ENCODE peak calls at places on chromosomes 6 and 20, in six cellular contexts. D is neural crest cell; G is cardiac muscle cell; S is Karpas-422; F is NAMALWA; M is stimulated activated CD8-positive, alpha-beta memory T cell treated with anti-CD3 and anti-CD28 coated beads, Interleukin-12 subunit alpha, Interleukin-12 subunit beta, amount 100 ng/mL, for 1 hour. P is an unnamed sample.

GRCh38 chr20:24651171-24651972 is 181.9 kb downstream of the SYNDIG1 start:
- DNase-seq in G (no peak), D (no peak), M (no peak), S (peak), F (no peak), P (no peak)

GRCh38 chr20:23126281-23127061 is 40.3 kb upstream of the CD93 start:
- DNase-seq in G (no peak), F (no peak), S (peak), M (no peak), D (no peak), P (no peak)

GRCh38 chr6:52576392-52577021 is 353 bp downstream of the TRAM2 start:
- DNase-seq in G (no peak), D (peak), F (peak), S (peak), M (no peak), P (no peak)

GRCh38 chr20:49318430-49319203 is 40.8 kb upstream of the ZNFX1 start:
- DNase-seq in G (peak), F (no peak), D (no peak), S (no peak), M (no peak), P (no peak)

GRCh38 chr20:38226553-38226952 is 34.0 kb downstream of the KIAA1755 start:
- DNase-seq in G (no peak), M (no peak), D (no peak), F (no peak), S (no peak), P (no peak)

GRCh38 chr6:88492824-88493223 is 326.7 kb upstream of the CNR1 start:
- DNase-seq in F (peak), M (no peak), S (no peak), D (no peak), G (peak), P (peak)

GRCh38 chr20:15179426-15180190 is 842.2 kb upstream of the FLRT3 start:
- DNase-seq in S (no peak), G (no peak), D (no peak), M (no peak), F (no peak), P (no peak)

GRCh38 chr6:168333039-168333438 is 13.5 kb upstream of the DACT2 start:
- DNase-seq in M (no peak), F (peak), S (peak), D (no peak), G (no peak), P (no peak)

GRCh38 chr6:95599691-95600090 is 22.4 kb downstream of the MANEA start:
- DNase-seq in F (no peak), M (no peak), S (no peak), D (no peak), G (no peak), P (no peak)

GRCh38 chr6:1395941-1396908 is 6.8 kb downstream of the FOXF2 start:
- DNase-seq in D (no peak), F (no peak), S (no peak), G (no peak), M (no peak), P (no peak)

GRCh38 chr6:148509789-148510581 is 167.3 kb downstream of the SASH1 start:
- DNase-seq in S (peak), F (peak), G (no peak), D (no peak), M (no peak), P (no peak)

GRCh38 chr6:5681480-5681879 is 325.2 kb downstream of the NRN1 start:
- DNase-seq in M (no peak), F (peak), G (no peak), S (no peak), D (no peak), P (no peak)

GRCh38 chr6:106490453-106490852 is 129.9 kb downstream of the CRYBG1 start:
- DNase-seq in M (no peak), G (no peak), F (no peak), D (no peak), S (peak), P (no peak)

GRCh38 chr6:37696841-37697735 is 595 bp downstream of the MDGA1 start:
- DNase-seq in G (peak), M (no peak), D (peak), S (no peak), F (peak), P (no peak)

P was measured in glomerular endothelial cell.